ENCODE peak calls at places on chromosomes 13 and 19, in nine cellular contexts. S is CD4-positive, alpha-beta T cell; G is lower lobe of right lung; Z is GM23338; U is lower leg skin; K is neural crest cell; N is ovary; J is RWPE2; Q is HFFc6. C is an unnamed sample.

GRCh38 chr13:42355118-42355840 is 83.3 kb downstream of the AKAP11 start:
- DNase-seq in S (peak), Z (no peak), U (no peak), Q (no peak), G (no peak), J (no peak), K (no peak), N (no peak), C (no peak)

GRCh38 chr19:12035220-12036172 is at the start of gene ZNF433:
- DNase-seq in Q (peak), Z (peak), K (peak), U (peak), G (peak), J (peak), N (peak), S (no peak), C (peak)

GRCh38 chr13:44857061-44857460 is 132.2 kb downstream of the NUFIP1 start:
- DNase-seq in K (no peak), G (no peak), J (no peak), S (no peak), N (no peak), Z (no peak), Q (no peak), U (peak), C (no peak)

GRCh38 chr19:51345076-51345620 is 3.2 kb upstream of the VSIG10L start:
- DNase-seq in J (no peak), S (no peak), U (no peak), N (no peak), Q (no peak), Z (no peak), K (no peak), G (no peak), C (no peak)

GRCh38 chr19:30666301-30666803 is 294.2 kb downstream of the ZNF536 start:
- DNase-seq in S (peak), J (no peak), U (peak), K (peak), Q (peak), N (peak), G (no peak), Z (peak), C (peak)

GRCh38 chr19:49920624-49921363 is 8.2 kb upstream of the ATF5 start:
- DNase-seq in N (no peak), J (no peak), Q (no peak), S (no peak), K (no peak), Z (no peak), U (no peak), G (no peak), C (no peak)

GRCh38 chr13:90171649-90172048 is 1175.8 kb upstream of the MIR17HG start:
- DNase-seq in N (no peak), Q (no peak), U (no peak), G (no peak), K (no peak), S (no peak), J (no peak), Z (no peak), C (no peak)

GRCh38 chr13:106649495-106649894 is 81.6 kb upstream of the ARGLU1 start:
- DNase-seq in Q (no peak), S (no peak), G (no peak), K (no peak), U (no peak), Z (no peak), J (no peak), N (no peak), C (no peak)

GRCh38 chr19:28426902-28427232 is 786.1 kb downstream of the UQCRFS1 start:
- DNase-seq in N (no peak), U (no peak), K (no peak), J (no peak), G (no peak), Q (no peak), Z (no peak), S (no peak), C (no peak)

GRCh38 chr13:39451301-39451700 is 151.7 kb downstream of the LHFPL6 start:
- DNase-seq in G (no peak), U (no peak), N (no peak), K (no peak), S (no peak), J (no peak), Z (no peak), Q (no peak), C (no peak)

GRCh38 chr19:48403606-48404005 is 10.1 kb downstream of the GRIN2D start:
- DNase-seq in K (no peak), J (no peak), Q (peak), S (no peak), Z (peak), G (no peak), U (no peak), N (no peak), C (peak)

GRCh38 chr13:41418027-41418426 is 39.3 kb upstream of the RGCC start:
- DNase-seq in N (no peak), Q (no peak), S (no peak), Z (no peak), K (no peak), G (no peak), U (no peak), J (no peak), C (no peak)

GRCh38 chr13:99392126-99392805 is 85.1 kb upstream of the GPR183 start:
- DNase-seq in N (no peak), K (no peak), Z (no peak), S (no peak), Q (no peak), G (no peak), U (peak), J (no peak), C (no peak)

GRCh38 chr13:48978942-48979601 is 3.4 kb downstream of the FNDC3A start:
- DNase-seq in J (no peak), K (no peak), Q (no peak), Z (peak), S (no peak), G (no peak), U (no peak), N (no peak), C (no peak)

GRCh38 chr13:35787937-35788336 is 311.4 kb upstream of the MAB21L1 start:
- DNase-seq in G (no peak), J (no peak), Z (peak), Q (no peak), S (no peak), N (no peak), U (no peak), K (no peak), C (no peak)

GRCh38 chr19:9871626-9872338 is 36.7 kb downstream of the PIN1 start:
- DNase-seq in Z (no peak), J (no peak), S (no peak), U (no peak), N (no peak), G (no peak), Q (no peak), K (no peak), C (no peak)

GRCh38 chr19:18297308-18297707 is 15.9 kb upstream of the JUND start:
- DNase-seq in J (no peak), S (no peak), K (no peak), G (no peak), Q (peak), Z (no peak), U (no peak), N (no peak), C (no peak)

DNA sequence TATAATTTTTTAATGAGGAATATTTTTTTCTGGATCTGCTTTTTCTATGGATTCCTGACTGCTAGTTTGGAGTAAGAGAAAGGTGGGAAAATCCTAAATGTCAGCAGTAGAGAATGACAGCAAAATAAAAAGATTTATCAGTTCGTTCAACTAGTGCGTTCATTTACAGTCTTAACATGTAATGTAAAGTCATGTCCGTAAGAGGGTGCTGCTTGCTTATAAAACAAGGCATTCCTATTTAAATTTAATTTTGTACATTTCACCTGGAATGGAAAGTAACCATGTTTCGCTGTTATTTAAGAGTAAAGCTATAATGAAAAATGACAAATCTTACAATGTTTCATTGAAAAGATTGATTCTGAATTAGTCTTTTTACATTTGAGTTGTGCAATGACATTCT is 76.6 kb downstream of the ZMYM2 start:
- DNase-seq in J (no peak), S (no peak), G (no peak), N (no peak), Q (no peak), Z (peak), U (no peak), K (no peak), C (no peak)
- TF ChIP-seq CTCF in J (no peak), S (no peak), G (no peak), N (no peak), Q (no peak), Z (peak), U (no peak), K (peak), C (no peak)

DNA sequence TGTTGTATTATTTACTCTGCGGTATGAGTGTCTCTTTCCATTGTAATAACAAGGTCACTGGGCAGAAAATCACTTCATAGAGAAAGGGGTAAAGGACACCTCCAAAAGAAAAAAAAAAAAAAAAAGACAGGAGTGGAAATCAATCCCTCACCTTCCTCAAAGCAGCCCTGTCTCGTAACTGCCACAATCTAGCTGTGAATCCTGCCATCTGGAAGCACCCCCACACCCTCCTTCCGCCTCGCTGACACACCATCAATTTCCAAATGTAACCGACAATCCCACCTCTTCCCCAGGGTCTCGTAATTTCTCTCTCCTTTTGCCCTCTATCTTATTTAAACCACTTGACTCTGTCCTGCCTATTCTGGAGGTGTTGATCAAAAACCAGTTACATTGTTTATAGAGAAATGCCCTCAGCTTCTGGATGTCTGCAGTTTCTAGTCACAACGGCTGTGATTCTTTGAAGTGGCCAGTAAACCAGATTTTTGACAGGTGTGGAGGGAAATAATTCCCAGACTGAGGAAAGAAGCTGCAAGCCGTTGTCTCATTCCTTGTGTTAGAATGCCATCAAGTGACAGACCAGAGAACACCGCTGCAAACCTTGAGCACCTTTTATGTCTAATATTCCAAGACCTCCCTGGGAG is 9.1 kb upstream of the POP4 start:
- DNase-seq in N (no peak), Q (peak), J (no peak), Z (peak), K (no peak), G (no peak), S (no peak), U (no peak), C (no peak)
- TF ChIP-seq CTCF in N (no peak), Q (peak), J (peak), Z (peak), K (peak), G (no peak), S (peak), U (no peak), C (peak)

DNA sequence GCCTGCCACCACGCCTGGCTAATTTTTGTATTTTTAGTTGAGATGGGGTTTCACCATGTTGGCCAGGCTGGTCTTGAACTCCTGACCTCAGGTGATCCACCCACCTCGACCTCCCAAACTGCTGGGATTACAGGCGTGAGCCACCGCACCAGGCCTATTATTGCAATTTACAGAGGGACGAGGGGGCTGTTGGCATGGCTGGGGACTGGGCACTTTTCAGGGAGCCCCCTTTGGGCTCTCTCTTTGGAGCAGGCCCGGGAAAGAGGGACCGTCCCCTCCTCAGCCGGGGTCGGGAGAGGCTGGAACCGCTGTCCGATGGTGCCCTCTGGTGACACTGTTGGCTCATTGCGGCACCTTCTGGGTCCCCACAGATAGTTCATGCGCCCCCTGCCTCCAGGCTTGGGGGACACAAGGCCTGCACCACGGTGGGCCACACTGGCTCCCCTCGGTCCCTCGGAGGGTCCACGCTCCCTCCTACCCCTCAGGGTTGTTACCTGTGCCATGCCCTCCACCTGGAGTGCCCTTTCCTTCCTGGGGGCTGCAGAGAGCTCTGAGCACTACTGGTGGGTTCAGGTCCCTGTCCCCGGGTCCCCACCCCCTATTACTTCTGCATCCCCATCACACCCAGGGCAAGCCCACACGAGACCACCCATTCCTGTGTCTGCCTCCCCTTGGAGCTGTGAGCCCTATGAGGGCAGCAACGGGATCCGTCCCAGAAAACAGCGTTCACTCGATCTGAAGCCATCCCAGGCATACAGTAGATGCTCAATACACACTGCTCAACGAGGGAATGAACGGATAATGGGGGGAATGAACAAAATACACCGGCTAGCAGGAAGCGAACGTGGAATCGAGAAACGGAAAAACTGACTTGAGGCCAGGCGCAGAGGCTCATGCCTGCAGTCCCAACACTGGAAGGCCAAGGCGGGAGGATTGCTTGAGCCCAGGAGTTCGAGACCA is 12.5 kb downstream of the FEM1A start:
- DNase-seq in J (no peak), G (peak), Q (peak), N (peak), K (peak), U (no peak), S (peak), Z (peak), C (peak)
- TF ChIP-seq CTCF in J (peak), G (peak), Q (peak), N (peak), K (peak), U (peak), S (peak), Z (peak), C (peak)

GRCh38 chr19:1453525-1454371 is 3.8 kb downstream of the APC2 start:
- DNase-seq in K (no peak), Q (no peak), G (no peak), N (no peak), U (no peak), J (no peak), S (no peak), Z (peak), C (peak)
- TF ChIP-seq CTCF in K (no peak), Q (no peak), G (no peak), N (no peak), U (no peak), J (no peak), S (no peak), Z (no peak), C (no peak)

GRCh38 chr19:45526971-45527370 is 19.7 kb downstream of the VASP start:
- DNase-seq in N (no peak), G (no peak), K (no peak), Q (no peak), U (no peak), Z (no peak), J (no peak), S (no peak), C (no peak)

GRCh38 chr19:45526143-45526542 is 18.9 kb downstream of the VASP start:
- DNase-seq in G (peak), J (peak), Z (peak), N (peak), Q (peak), K (peak), S (no peak), U (no peak), C (peak)

GRCh38 chr19:45528744-45529453 is 21.6 kb downstream of the VASP start:
- DNase-seq in U (no peak), Q (no peak), G (peak), N (no peak), Z (peak), S (no peak), K (no peak), J (peak), C (peak)

GRCh38 chr19:45528149-45528743 is 21.0 kb downstream of the VASP start:
- DNase-seq in G (no peak), N (no peak), Q (no peak), S (no peak), Z (peak), K (no peak), J (peak), U (no peak), C (no peak)

GRCh38 chr19:45527731-45528130 is 20.5 kb downstream of the VASP start:
- DNase-seq in N (no peak), K (no peak), U (no peak), Q (no peak), S (no peak), Z (peak), J (no peak), G (no peak), C (no peak)
- TF ChIP-seq CTCF in N (no peak), K (no peak), U (no peak), Q (no peak), S (no peak), Z (peak), J (no peak), G (no peak), C (no peak)

GRCh38 chr13:79227418-79227817 is 178.6 kb downstream of the RBM26 start:
- DNase-seq in N (no peak), U (no peak), G (no peak), S (no peak), J (no peak), Q (no peak), K (no peak), Z (no peak), C (no peak)

GRCh38 chr13:79228972-79229371 is 177.1 kb downstream of the RBM26 start:
- DNase-seq in U (no peak), S (no peak), Z (no peak), N (no peak), J (no peak), G (no peak), K (no peak), Q (no peak), C (no peak)

GRCh38 chr13:79226250-79226649 is 179.8 kb downstream of the RBM26 start:
- DNase-seq in S (no peak), Z (no peak), Q (no peak), G (no peak), N (no peak), U (no peak), J (no peak), K (no peak), C (no peak)

GRCh38 chr13:79225487-79226232 is 180.4 kb downstream of the RBM26 start:
- DNase-seq in N (no peak), Z (no peak), U (no peak), Q (peak), G (no peak), J (no peak), S (no peak), K (no peak), C (no peak)

GRCh38 chr13:79226938-79227337 is 179.1 kb downstream of the RBM26 start:
- DNase-seq in J (no peak), G (no peak), U (no peak), Z (peak), Q (no peak), K (no peak), S (no peak), N (no peak), C (peak)
- TF ChIP-seq CTCF in J (no peak), G (no peak), U (no peak), Z (peak), Q (no peak), K (no peak), S (no peak), N (no peak), C (no peak)

GRCh38 chr19:34556500-34556899 is 74.9 kb downstream of the WTIP start:
- DNase-seq in Z (peak), G (no peak), S (no peak), N (no peak), K (peak), J (no peak), Q (no peak), U (no peak), C (peak)
- TF ChIP-seq CTCF in Z (peak), G (peak), S (no peak), N (no peak), K (peak), J (no peak), Q (peak), U (no peak), C (peak)

C was measured in glutamatergic neuron.